ENCODE peak calls at places on chromosomes 11 and 22, in six cellular contexts. One of them, this sample, is unnamed.

GRCh38 chr22:36823177-36823839 is 6.5 kb upstream of the PVALB start:
- DNase-seq in keratinocyte: no peak
- DNase-seq in IMR-90: peak
- DNase-seq in GM23248: peak
- DNase-seq in HCT116: no peak
- DNase-seq in neuronal stem cell: no peak
- DNase-seq in this sample: no peak

GRCh38 chr11:12122083-12122482 is 11.7 kb downstream of the MICAL2 start:
- DNase-seq in keratinocyte: no peak
- DNase-seq in IMR-90: no peak
- DNase-seq in GM23248: peak
- DNase-seq in HCT116: peak
- DNase-seq in neuronal stem cell: no peak
- DNase-seq in this sample: no peak

GRCh38 chr11:104830080-104830479 is 68.2 kb downstream of the CASP12 start:
- DNase-seq in keratinocyte: peak
- DNase-seq in IMR-90: peak
- DNase-seq in GM23248: peak
- DNase-seq in HCT116: peak
- DNase-seq in neuronal stem cell: no peak
- DNase-seq in this sample: no peak

GRCh38 chr11:34652191-34652958 is 31.5 kb downstream of the EHF start:
- DNase-seq in keratinocyte: no peak
- DNase-seq in IMR-90: peak
- DNase-seq in GM23248: no peak
- DNase-seq in HCT116: no peak
- DNase-seq in neuronal stem cell: no peak
- DNase-seq in this sample: no peak

GRCh38 chr11:105000797-105001196 is 22.2 kb downstream of the CASP5 start:
- DNase-seq in keratinocyte: no peak
- DNase-seq in IMR-90: no peak
- DNase-seq in GM23248: peak
- DNase-seq in HCT116: peak
- DNase-seq in neuronal stem cell: no peak
- DNase-seq in this sample: no peak

GRCh38 chr11:77140231-77140959 is 12.3 kb downstream of the MYO7A start:
- DNase-seq in keratinocyte: no peak
- DNase-seq in IMR-90: peak
- DNase-seq in GM23248: peak
- DNase-seq in HCT116: no peak
- DNase-seq in neuronal stem cell: no peak
- DNase-seq in this sample: no peak

GRCh38 chr22:44526431-44527115 is 28.5 kb upstream of the RTL6 start:
- DNase-seq in keratinocyte: no peak
- DNase-seq in IMR-90: no peak
- DNase-seq in GM23248: no peak
- DNase-seq in HCT116: no peak
- DNase-seq in neuronal stem cell: no peak
- DNase-seq in this sample: no peak

GRCh38 chr22:38413085-38414008 is 41.7 kb downstream of the KCNJ4 start:
- DNase-seq in keratinocyte: no peak
- DNase-seq in IMR-90: no peak
- DNase-seq in GM23248: peak
- DNase-seq in HCT116: no peak
- DNase-seq in neuronal stem cell: no peak
- DNase-seq in this sample: peak

GRCh38 chr22:40326905-40327735 is 19.2 kb upstream of the ADSL start:
- DNase-seq in keratinocyte: no peak
- DNase-seq in IMR-90: peak
- DNase-seq in GM23248: peak
- DNase-seq in HCT116: no peak
- DNase-seq in neuronal stem cell: peak
- DNase-seq in this sample: no peak

GRCh38 chr11:133946541-133947297 is 10.0 kb downstream of the IGSF9B start:
- DNase-seq in keratinocyte: no peak
- DNase-seq in IMR-90: no peak
- DNase-seq in GM23248: no peak
- DNase-seq in HCT116: no peak
- DNase-seq in neuronal stem cell: no peak
- DNase-seq in this sample: no peak

GRCh38 chr11:130940706-130941105 is 24.4 kb upstream of the SNX19 start:
- DNase-seq in keratinocyte: no peak
- DNase-seq in IMR-90: peak
- DNase-seq in GM23248: peak
- DNase-seq in HCT116: no peak
- DNase-seq in neuronal stem cell: no peak
- DNase-seq in this sample: no peak

GRCh38 chr11:57662893-57663292 is 5.0 kb upstream of the ZDHHC5 start:
- DNase-seq in keratinocyte: no peak
- DNase-seq in IMR-90: no peak
- DNase-seq in GM23248: peak
- DNase-seq in HCT116: no peak
- DNase-seq in neuronal stem cell: no peak
- DNase-seq in this sample: no peak

GRCh38 chr11:8841899-8842298 is 69.1 kb upstream of the AKIP1 start:
- DNase-seq in keratinocyte: no peak
- DNase-seq in IMR-90: peak
- DNase-seq in GM23248: no peak
- DNase-seq in HCT116: no peak
- DNase-seq in neuronal stem cell: no peak
- DNase-seq in this sample: no peak

GRCh38 chr11:89220684-89221339 is 43.1 kb downstream of the TYR start:
- DNase-seq in keratinocyte: no peak
- DNase-seq in IMR-90: no peak
- DNase-seq in GM23248: no peak
- DNase-seq in HCT116: no peak
- DNase-seq in neuronal stem cell: no peak
- DNase-seq in this sample: no peak

GRCh38 chr22:37126882-37127281 is 17.4 kb upstream of the TMPRSS6 start:
- DNase-seq in keratinocyte: no peak
- DNase-seq in IMR-90: no peak
- DNase-seq in GM23248: no peak
- DNase-seq in HCT116: no peak
- DNase-seq in neuronal stem cell: no peak
- DNase-seq in this sample: no peak

GRCh38 chr22:19094393-19094997 is 27.7 kb downstream of the DGCR2 start:
- DNase-seq in keratinocyte: no peak
- DNase-seq in IMR-90: no peak
- DNase-seq in GM23248: no peak
- DNase-seq in HCT116: no peak
- DNase-seq in neuronal stem cell: no peak
- DNase-seq in this sample: no peak
- H3K9ac ChIP-seq in keratinocyte: no peak
- H3K9ac ChIP-seq in IMR-90: no peak
- H3K9ac ChIP-seq in GM23248: no peak
- H3K9ac ChIP-seq in HCT116: no peak
- H3K9ac ChIP-seq in neuronal stem cell: no peak
- H3K9ac ChIP-seq in this sample: no peak

DNA sequence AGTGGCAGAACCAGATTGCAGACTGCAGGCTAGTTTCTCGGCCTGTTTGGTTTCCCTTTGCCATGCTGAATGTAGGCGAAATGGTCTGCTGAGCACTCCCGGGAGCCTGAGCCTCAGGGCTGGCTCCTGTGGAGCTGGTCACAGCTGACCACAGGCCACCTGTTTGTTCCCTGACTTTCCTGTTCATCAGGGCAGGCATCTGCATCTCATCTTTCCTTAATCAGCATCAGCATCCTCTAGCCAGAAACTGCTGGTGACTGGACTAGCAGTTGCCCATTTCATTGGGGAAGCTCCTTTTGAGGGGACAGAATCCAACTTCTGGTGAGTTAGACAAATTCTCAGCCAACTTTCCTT is 20.2 kb upstream of the C11orf96 start:
- DNase-seq in keratinocyte: no peak
- DNase-seq in IMR-90: peak
- DNase-seq in GM23248: no peak
- DNase-seq in HCT116: no peak
- DNase-seq in neuronal stem cell: no peak
- DNase-seq in this sample: no peak
- H3K9ac ChIP-seq in keratinocyte: no peak
- H3K9ac ChIP-seq in IMR-90: no peak
- H3K9ac ChIP-seq in GM23248: no peak
- H3K9ac ChIP-seq in HCT116: no peak
- H3K9ac ChIP-seq in neuronal stem cell: no peak
- H3K9ac ChIP-seq in this sample: no peak

DNA sequence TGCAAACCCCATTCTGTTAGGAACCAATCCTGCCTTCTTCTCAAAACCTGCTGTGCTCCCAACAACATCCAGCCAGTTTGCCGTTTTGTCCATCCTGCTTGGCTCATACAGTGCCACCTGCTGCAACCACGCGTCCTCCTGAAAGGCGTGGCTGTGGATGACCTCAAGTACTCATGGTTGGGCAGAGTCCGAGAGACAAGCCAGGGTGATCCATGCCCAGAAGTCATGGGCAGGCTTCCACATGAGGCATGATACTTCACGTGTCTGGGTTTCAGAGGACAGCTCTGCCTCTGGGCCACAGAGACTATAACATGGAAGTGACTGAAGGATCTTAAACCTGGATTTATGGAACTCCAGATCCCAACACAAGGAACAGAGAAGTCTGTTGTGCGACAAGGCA is 15.5 kb downstream of the CARS1 start:
- DNase-seq in keratinocyte: no peak
- DNase-seq in IMR-90: no peak
- DNase-seq in GM23248: no peak
- DNase-seq in HCT116: no peak
- DNase-seq in neuronal stem cell: no peak
- DNase-seq in this sample: no peak
- H3K9ac ChIP-seq in keratinocyte: no peak
- H3K9ac ChIP-seq in IMR-90: no peak
- H3K9ac ChIP-seq in GM23248: no peak
- H3K9ac ChIP-seq in HCT116: no peak
- H3K9ac ChIP-seq in neuronal stem cell: no peak
- H3K9ac ChIP-seq in this sample: no peak

GRCh38 chr11:65855927-65856363 is 2.0 kb downstream of the CFL1 start:
- DNase-seq in keratinocyte: no peak
- DNase-seq in IMR-90: no peak
- DNase-seq in GM23248: no peak
- DNase-seq in HCT116: no peak
- DNase-seq in neuronal stem cell: no peak
- DNase-seq in this sample: no peak
- H3K9ac ChIP-seq in keratinocyte: peak
- H3K9ac ChIP-seq in IMR-90: peak
- H3K9ac ChIP-seq in GM23248: peak
- H3K9ac ChIP-seq in HCT116: peak
- H3K9ac ChIP-seq in neuronal stem cell: no peak
- H3K9ac ChIP-seq in this sample: peak

DNA sequence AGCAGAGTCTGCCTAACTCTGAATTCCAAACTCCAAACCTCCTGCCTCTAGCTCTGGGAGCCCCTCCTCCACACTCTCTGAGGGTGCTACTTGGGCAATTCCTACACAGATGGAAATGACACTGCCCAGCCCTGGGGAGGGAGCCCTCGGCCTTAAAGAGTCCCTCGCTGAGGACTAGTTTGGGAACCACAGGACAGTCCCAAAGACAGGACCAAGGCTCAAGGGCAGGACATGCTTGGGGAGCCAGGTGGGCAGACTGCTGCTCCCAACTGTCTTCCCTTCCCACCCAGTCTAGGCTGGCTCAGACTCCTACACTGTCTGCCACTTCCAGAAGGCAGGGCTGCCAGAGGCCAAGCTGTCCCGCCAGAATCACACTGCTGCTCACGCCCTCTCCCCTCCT is 9.9 kb downstream of the ARRB1 start:
- DNase-seq in keratinocyte: no peak
- DNase-seq in IMR-90: no peak
- DNase-seq in GM23248: no peak
- DNase-seq in HCT116: no peak
- DNase-seq in neuronal stem cell: no peak
- DNase-seq in this sample: peak
- H3K9ac ChIP-seq in keratinocyte: no peak
- H3K9ac ChIP-seq in IMR-90: no peak
- H3K9ac ChIP-seq in GM23248: no peak
- H3K9ac ChIP-seq in HCT116: no peak
- H3K9ac ChIP-seq in neuronal stem cell: no peak
- H3K9ac ChIP-seq in this sample: peak

GRCh38 chr11:86811637-86812321 is 11.4 kb downstream of the PRSS23 start:
- DNase-seq in keratinocyte: no peak
- DNase-seq in IMR-90: peak
- DNase-seq in GM23248: peak
- DNase-seq in HCT116: peak
- DNase-seq in neuronal stem cell: no peak
- DNase-seq in this sample: no peak
- H3K9ac ChIP-seq in keratinocyte: no peak
- H3K9ac ChIP-seq in IMR-90: no peak
- H3K9ac ChIP-seq in GM23248: no peak
- H3K9ac ChIP-seq in HCT116: no peak
- H3K9ac ChIP-seq in neuronal stem cell: no peak
- H3K9ac ChIP-seq in this sample: no peak

GRCh38 chr22:47713880-47714452 is 951.5 kb downstream of the TBC1D22A start:
- DNase-seq in keratinocyte: no peak
- DNase-seq in IMR-90: no peak
- DNase-seq in GM23248: no peak
- DNase-seq in HCT116: no peak
- DNase-seq in neuronal stem cell: no peak
- DNase-seq in this sample: no peak

GRCh38 chr22:47715866-47716578 is 953.6 kb downstream of the TBC1D22A start:
- DNase-seq in keratinocyte: no peak
- DNase-seq in IMR-90: no peak
- DNase-seq in GM23248: no peak
- DNase-seq in HCT116: no peak
- DNase-seq in neuronal stem cell: no peak
- DNase-seq in this sample: no peak

GRCh38 chr22:47718337-47718736 is 955.9 kb downstream of the TBC1D22A start:
- DNase-seq in keratinocyte: no peak
- DNase-seq in IMR-90: no peak
- DNase-seq in GM23248: no peak
- DNase-seq in HCT116: no peak
- DNase-seq in neuronal stem cell: no peak
- DNase-seq in this sample: no peak

DNA sequence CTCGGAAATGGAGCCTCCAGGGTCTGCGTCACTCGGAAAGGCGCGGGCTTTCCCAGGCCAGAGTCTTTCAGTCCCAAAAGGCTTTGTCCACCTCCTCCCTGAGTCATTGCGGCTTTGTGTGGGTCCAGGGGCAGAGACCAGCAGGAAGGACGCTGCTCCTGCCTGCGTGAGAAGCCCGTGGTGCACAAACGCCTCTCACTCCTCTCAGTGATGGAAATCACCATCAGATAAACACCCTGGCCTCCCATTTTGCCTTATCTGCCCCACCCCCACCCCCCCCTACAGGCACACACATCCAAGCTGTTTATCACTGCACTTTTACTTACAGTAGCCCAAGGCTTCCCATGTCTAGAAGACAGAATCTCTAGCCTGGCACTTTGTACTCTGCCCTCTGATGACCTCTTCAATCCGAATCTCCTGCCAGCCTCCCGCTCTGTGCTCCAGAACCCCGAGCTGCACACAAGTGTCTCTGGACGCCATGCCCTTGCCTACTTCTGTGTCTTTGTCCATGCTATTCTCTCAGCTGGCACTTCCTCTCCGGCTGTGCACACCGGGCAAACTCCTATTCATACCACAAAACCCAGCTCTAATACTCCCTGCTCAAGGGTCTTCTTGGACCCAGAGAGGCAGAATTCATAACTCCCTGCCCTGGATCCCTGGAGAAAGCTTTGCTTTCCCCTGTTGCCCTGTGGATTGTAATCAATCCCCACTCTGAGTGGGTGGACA is 954.6 kb downstream of the TBC1D22A start:
- DNase-seq in keratinocyte: no peak
- DNase-seq in IMR-90: no peak
- DNase-seq in GM23248: no peak
- DNase-seq in HCT116: no peak
- DNase-seq in neuronal stem cell: no peak
- DNase-seq in this sample: no peak
- H3K9ac ChIP-seq in keratinocyte: no peak
- H3K9ac ChIP-seq in IMR-90: no peak
- H3K9ac ChIP-seq in GM23248: no peak
- H3K9ac ChIP-seq in HCT116: no peak
- H3K9ac ChIP-seq in neuronal stem cell: no peak
- H3K9ac ChIP-seq in this sample: no peak

This sample was measured in colonic mucosa.